ENCODE peak calls at places on chromosomes 13 and 19, in seven cellular contexts. U, R, L, C, W, H and Z are unnamed samples.

GRCh38 chr13:20407759-20408158 is 117.9 kb downstream of the CRYL1 start:
- DNase-seq in U (no peak), R (no peak), W (no peak), H (no peak), L (no peak), C (no peak), Z (no peak)

GRCh38 chr19:2887391-2887914 is 13.3 kb upstream of the ZNF57 start:
- DNase-seq in C (peak; percentile 86), W (peak; percentile 13), R (peak; percentile 79), H (peak; percentile 46), L (peak; percentile 72), U (no peak), Z (no peak)

GRCh38 chr19:47511128-47511517 is 3.7 kb downstream of the NAPA start:
- DNase-seq in U (no peak), R (no peak), L (no peak), C (no peak), W (no peak), H (no peak), Z (no peak)

GRCh38 chr19:3068071-3068470 is 5.8 kb upstream of the TLE5 start:
- DNase-seq in W (no peak), U (no peak), H (no peak), R (no peak), C (no peak), L (no peak), Z (peak; percentile 63)

GRCh38 chr13:35720690-35721554 is 244.4 kb upstream of the MAB21L1 start:
- DNase-seq in H (peak; percentile 59), L (peak; percentile 80), W (peak; percentile 58), U (peak; percentile 59), C (peak; percentile 57), R (peak; percentile 70), Z (peak; percentile 81)

GRCh38 chr19:8629184-8629583 is 1.2 kb upstream of the NFILZ start:
- DNase-seq in R (no peak), W (no peak), H (no peak), C (no peak), U (no peak), L (no peak), Z (no peak)

GRCh38 chr19:53982056-53982455 is 9.4 kb upstream of the CACNG6 start:
- DNase-seq in W (peak; percentile 49), L (peak; percentile 41), U (no peak), H (no peak), R (peak; percentile 23), C (no peak), Z (peak; percentile 47)

GRCh38 chr19:47601180-47601904 is 7.6 kb upstream of the BICRA start:
- DNase-seq in H (no peak), U (no peak), L (no peak), C (no peak), W (peak; percentile 73), R (peak; percentile 53), Z (no peak)

GRCh38 chr13:111474136-111475002 is 153.9 kb downstream of the TEX29 start:
- DNase-seq in R (peak; percentile 55), U (no peak), L (peak; percentile 56), C (peak; percentile 44), W (no peak), H (peak; percentile 58), Z (no peak)
- TF ChIP-seq CTCF in R (peak; percentile 65), U (peak; percentile 77), L (peak; percentile 52), C (peak; percentile 33), W (no peak), H (peak; percentile 47), Z (peak; percentile 61)

DNA sequence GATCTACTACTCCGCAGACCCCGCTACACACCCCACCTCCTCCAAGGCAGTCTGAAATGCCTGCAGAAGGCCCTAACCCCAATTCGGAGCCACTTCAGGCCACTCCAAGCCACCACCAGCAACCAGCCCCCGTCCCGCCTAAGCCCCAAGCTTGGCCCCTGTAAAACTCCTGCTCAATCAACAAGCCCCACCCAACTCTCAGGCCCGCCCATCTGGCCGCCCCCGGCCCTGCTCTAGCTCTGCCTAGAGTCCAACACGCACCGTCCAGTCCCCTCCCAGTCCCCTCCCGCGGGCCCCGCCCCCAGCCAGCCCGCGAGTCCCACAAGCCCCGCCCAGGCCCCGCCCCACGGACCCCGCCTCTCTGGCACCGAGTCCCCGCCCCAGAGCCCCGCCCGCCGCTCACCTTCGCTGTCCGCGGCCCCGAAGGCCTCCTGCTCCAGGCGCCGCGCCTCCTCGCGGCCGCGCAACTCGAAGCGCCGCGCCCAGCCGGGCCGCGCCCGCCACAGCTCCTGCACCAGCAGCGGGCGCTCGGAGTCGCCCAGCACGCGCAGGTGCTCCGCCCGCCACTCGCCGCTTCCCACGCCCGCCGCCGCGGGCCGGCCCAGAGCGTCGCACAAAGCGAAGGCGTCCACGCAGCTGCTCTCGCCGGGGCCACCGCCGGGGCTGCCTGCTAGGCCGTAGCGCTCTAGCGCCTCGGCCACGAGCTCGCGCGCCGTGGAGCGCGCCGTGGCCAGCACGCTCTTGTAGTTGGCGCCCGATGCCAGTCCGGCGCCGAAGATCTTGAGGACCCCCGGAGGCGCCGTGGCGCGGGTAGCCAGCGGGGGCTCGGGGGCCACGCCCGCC is 1.6 kb downstream of the RASIP1 start:
- DNase-seq in L (peak; percentile 97), R (peak; percentile 87), U (peak; percentile 93), H (peak; percentile 87), W (peak; percentile 98), C (peak; percentile 51), Z (peak; percentile 100)
- TF ChIP-seq CTCF in L (peak; percentile 17), R (peak; percentile 27), U (no peak), H (peak; percentile 92), W (peak; percentile 72), C (no peak), Z (no peak)

GRCh38 chr13:73290844-73291243 is 232.0 kb downstream of the KLF5 start:
- DNase-seq in H (no peak), U (no peak), L (no peak), R (no peak), C (no peak), W (no peak), Z (no peak)

GRCh38 chr13:73288596-73288995 is 229.8 kb downstream of the KLF5 start:
- DNase-seq in H (no peak), W (no peak), C (no peak), U (no peak), R (no peak), L (no peak), Z (no peak)

GRCh38 chr13:73287871-73288270 is 229.1 kb downstream of the KLF5 start:
- DNase-seq in U (no peak), C (no peak), R (no peak), W (no peak), L (no peak), H (no peak), Z (no peak)

GRCh38 chr13:73284475-73284874 is 225.7 kb downstream of the KLF5 start:
- DNase-seq in U (no peak), H (no peak), R (no peak), W (no peak), C (no peak), L (no peak), Z (no peak)

GRCh38 chr13:73286177-73286576 is 227.4 kb downstream of the KLF5 start:
- DNase-seq in R (no peak), L (no peak), U (no peak), W (no peak), H (no peak), C (no peak), Z (no peak)
- TF ChIP-seq CTCF in R (no peak), L (no peak), U (no peak), W (no peak), H (no peak), C (no peak), Z (no peak)

GRCh38 chr19:35143231-35143715 is at the start of gene FXYD7:
- DNase-seq in R (no peak), W (no peak), H (no peak), L (no peak), U (no peak), C (no peak), Z (peak; percentile 56)
- TF ChIP-seq CTCF in R (no peak), W (no peak), H (peak; percentile 1), L (no peak), U (no peak), C (no peak), Z (no peak)

GRCh38 chr19:51127032-51127431 is 2.3 kb downstream of the SIGLEC9 start:
- DNase-seq in C (no peak), R (no peak), L (no peak), W (no peak), U (no peak), H (no peak), Z (no peak)
- TF ChIP-seq CTCF in C (no peak), R (no peak), L (no peak), W (no peak), U (no peak), H (no peak), Z (no peak)

GRCh38 chr19:17296278-17296677 is 6.9 kb downstream of the ABHD8 start:
- DNase-seq in U (no peak), H (peak; percentile 65), R (peak; percentile 76), W (peak; percentile 27), L (no peak), C (no peak), Z (no peak)
- TF ChIP-seq CTCF in U (no peak), H (no peak), R (peak; percentile 45), W (no peak), L (no peak), C (no peak), Z (no peak)

GRCh38 chr19:1471514-1472107 is 7.4 kb downstream of the C19orf25 start:
- DNase-seq in R (peak; percentile 31), W (no peak), U (no peak), H (no peak), L (no peak), C (no peak), Z (no peak)
- TF ChIP-seq CTCF in R (peak; percentile 41), W (no peak), U (peak; percentile 26), H (no peak), L (no peak), C (peak; percentile 14), Z (no peak)

GRCh38 chr19:15511671-15512424 is 3.5 kb downstream of the CYP4F22 start:
- DNase-seq in C (no peak), H (no peak), U (no peak), L (no peak), R (no peak), W (no peak), Z (no peak)
- TF ChIP-seq CTCF in C (no peak), H (no peak), U (no peak), L (no peak), R (no peak), W (no peak), Z (no peak)

DNA sequence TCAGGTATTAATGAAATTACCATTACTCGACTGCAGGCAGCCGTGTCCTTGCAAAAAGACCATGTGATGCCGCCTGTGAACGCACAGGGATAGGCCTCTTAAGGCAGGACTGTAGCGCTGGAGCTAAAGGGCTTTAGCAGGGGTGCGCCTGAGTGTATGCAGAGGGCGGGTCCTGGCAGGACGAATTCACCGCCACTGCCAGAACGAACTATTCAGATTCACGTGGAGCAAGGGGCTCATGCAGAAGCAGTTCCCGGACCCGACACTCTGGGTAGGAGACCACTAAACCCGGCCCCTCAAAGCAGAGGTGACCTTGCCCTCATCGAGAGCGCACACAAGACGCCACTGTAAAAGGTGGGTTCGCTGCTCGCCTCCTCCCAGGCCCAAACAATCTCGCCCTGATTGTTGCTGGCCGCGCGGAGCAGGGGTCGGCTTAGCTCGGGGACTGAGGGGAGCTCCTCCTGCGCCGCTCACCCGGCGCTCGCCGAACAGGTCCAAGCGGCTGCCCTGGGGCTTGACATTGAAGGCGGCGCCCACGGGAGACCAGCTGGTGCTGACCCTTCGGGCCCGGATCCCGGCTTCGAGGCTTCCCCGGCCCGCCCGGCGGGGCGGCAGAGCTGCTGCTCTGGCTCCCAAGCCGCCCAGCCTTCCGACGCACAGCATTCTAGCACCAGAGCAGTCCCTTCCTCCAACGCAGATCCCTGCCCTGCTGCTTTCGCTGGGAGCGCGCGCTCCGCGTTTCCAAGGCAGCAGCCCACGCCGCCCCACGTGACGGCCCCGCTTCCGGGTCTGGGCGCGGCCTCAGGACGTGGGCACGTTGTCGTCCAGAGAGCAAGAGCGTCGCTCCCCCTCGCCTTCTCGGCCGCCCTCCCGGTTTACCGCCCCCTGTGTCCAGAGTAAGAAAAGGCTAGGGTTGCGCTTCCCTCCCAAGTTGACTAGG is at the start of gene MIPEP:
- DNase-seq in U (peak; percentile 96), H (peak; percentile 83), L (peak; percentile 96), W (peak; percentile 90), C (peak; percentile 91), R (peak; percentile 94), Z (peak; percentile 92)
- TF ChIP-seq CTCF in U (peak; percentile 95), H (peak; percentile 54), L (peak; percentile 71), W (peak; percentile 43), C (peak; percentile 84), R (peak; percentile 77), Z (peak; percentile 65)